ENCODE peak calls at places on chromosomes 11 and 22, in five cellular contexts. V, P, Q, N and F are unnamed samples. For H3F3A and H4K20me1, the result is how much of the 10 kb centered on the place peaks cover.

GRCh38 chr11:107457205-107457557 is 444 bp downstream of the CWF19L2 start:
- DNase-seq in V (peak), P (peak), Q (peak), N (peak), F (peak)

GRCh38 chr22:32177221-32177765 is 18.2 kb upstream of the C22orf42 start:
- DNase-seq in V (no peak), P (no peak), Q (peak), N (peak), F (no peak)

GRCh38 chr11:65183201-65183891 is 1.6 kb downstream of the CAPN1 start:
- DNase-seq in V (no peak), P (no peak), Q (no peak), N (peak), F (no peak)

GRCh38 chr11:72720806-72721205 is 31.4 kb downstream of the ARAP1 start:
- DNase-seq in V (peak), P (no peak), Q (no peak), N (no peak), F (no peak)

GRCh38 chr11:61334434-61335354 is 1.7 kb downstream of the TKFC start:
- DNase-seq in V (peak), P (no peak), Q (no peak), N (no peak), F (no peak)

GRCh38 chr11:68978931-68979591 is 1.7 kb downstream of the MRGPRD start:
- DNase-seq in V (no peak), P (peak), Q (no peak), N (no peak), F (no peak)

GRCh38 chr11:107799245-107799859 is 59.2 kb downstream of the SLC35F2 start:
- DNase-seq in V (peak), P (peak), Q (peak), N (peak), F (peak)

GRCh38 chr11:8025123-8025522 is 38.0 kb downstream of the EIF3F start:
- DNase-seq in V (peak), P (no peak), Q (no peak), N (no peak), F (no peak)

GRCh38 chr11:130168105-130168504 is 8.5 kb downstream of the ST14 start:
- DNase-seq in V (peak), P (no peak), Q (no peak), N (no peak), F (no peak)

GRCh38 chr11:84719935-84720577 is 907.1 kb downstream of the DLG2 start:
- DNase-seq in V (peak), P (peak), Q (peak), N (peak), F (no peak)

GRCh38 chr11:69439651-69440464 is 41.6 kb upstream of the LINC01488 start:
- DNase-seq in V (peak), P (no peak), Q (no peak), N (no peak), F (no peak)

GRCh38 chr11:35554491-35555237 is 29.2 kb upstream of the PAMR1 start:
- DNase-seq in V (peak), P (no peak), Q (no peak), N (peak), F (no peak)

GRCh38 chr11:131845255-131845654 is 474.8 kb downstream of the NTM start:
- DNase-seq in V (no peak), P (no peak), Q (no peak), N (peak), F (no peak)

GRCh38 chr11:86062719-86063118 is 6.2 kb downstream of the PICALM start:
- DNase-seq in V (peak), P (no peak), Q (no peak), N (peak), F (no peak)

GRCh38 chr11:92251980-92252379 is 27.4 kb downstream of the FAT3 start:
- DNase-seq in V (peak), P (no peak), Q (no peak), N (no peak), F (no peak)

GRCh38 chr22:28855355-28856094 is 27.8 kb upstream of the ZNRF3 start:
- DNase-seq in V (peak), P (peak), Q (peak), N (peak), F (peak)

DNA sequence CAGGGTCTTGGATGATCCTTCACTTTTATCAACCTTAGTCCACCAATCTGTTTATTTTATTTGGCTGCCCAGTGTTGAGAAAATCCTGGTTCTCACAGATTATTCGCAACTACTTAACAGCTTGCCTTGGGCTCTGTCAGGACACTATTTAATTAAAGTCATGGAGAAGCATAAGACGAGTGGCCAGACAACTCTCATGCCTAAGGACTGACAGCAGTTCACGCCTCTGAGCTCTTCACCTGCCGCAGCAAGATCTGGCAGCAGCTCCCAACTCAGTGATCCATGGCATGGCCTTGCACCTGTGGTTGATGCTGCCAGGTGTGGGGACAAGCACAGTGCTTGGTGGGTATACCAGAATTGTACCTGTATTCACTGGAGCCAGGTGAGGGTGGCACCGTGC is 37.8 kb downstream of the HIRA start:
- DNase-seq in V (no peak), P (no peak), Q (no peak), N (no peak), F (no peak)
- TF ChIP-seq EZH2phosphoT487 in V (no peak), P (no peak), Q (no peak), N (no peak), F (no peak)

DNA sequence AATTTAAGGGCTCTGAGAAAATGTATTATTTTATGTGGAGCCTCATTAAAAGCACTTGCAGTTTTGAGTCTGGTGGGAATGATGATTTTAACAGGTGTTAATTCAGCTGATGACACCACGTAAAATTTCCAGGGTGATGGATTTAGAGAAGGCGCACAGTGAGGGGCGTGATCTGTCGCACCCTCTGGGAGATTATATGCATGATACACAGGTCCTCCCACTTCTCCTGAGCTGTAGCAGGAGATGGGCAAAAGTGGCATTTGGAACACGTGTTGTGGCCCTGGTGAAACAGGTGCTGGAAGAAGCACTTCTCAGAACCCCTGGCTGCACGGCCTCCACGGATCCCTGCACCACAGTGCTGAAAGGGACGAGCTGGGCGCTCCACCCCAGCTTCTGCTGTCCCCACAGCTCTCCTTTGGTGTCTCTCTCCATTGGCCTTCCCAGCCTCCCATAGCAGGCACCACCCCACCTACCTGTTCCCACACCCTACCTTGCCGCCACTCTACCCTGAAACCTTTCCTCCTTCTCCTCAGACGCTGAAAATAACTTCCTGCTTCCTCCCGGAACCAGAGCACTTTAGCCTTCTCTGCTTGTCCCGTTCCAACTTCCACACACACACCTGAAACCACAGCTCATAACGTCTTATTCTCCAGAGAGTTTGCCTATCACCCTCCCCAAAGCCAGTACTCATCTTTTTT is 6.9 kb upstream of the SORL1 start:
- DNase-seq in V (no peak), P (no peak), Q (no peak), N (no peak), F (no peak)
- H3F3A ChIP-seq in V (under half), P (under half), Q (under half), N (under half), F (under half)

DNA sequence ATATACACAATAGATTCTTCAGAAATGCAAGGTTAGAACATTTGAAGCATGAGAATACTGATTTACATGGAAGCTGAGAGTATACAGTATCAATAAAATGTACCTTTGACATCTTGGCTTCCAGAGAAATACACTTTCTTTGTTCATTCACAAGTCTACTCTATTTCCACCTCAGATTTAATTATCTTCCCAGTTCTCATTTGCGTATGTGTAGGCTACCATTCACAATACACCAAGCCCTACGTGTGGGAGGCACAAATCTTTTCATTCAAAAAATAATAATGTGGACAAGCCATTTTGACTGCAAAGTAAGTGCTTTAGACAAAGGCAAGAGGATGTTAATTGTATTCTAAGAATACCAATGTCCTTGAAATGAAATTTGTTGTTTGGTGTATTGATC is 132.7 kb upstream of the MTMR2 start:
- DNase-seq in V (no peak), P (no peak), Q (no peak), N (no peak), F (no peak)
- H4K20me1 ChIP-seq in V (under half), P (under half), Q (under half), N (under half), F (under half)

GRCh38 chr11:113114452-113115027 is 153.3 kb downstream of the NCAM1 start:
- DNase-seq in V (peak), P (peak), Q (peak), N (peak), F (peak)
- TF ChIP-seq EZH2phosphoT487 in V (no peak), P (no peak), Q (no peak), N (no peak), F (no peak)

DNA sequence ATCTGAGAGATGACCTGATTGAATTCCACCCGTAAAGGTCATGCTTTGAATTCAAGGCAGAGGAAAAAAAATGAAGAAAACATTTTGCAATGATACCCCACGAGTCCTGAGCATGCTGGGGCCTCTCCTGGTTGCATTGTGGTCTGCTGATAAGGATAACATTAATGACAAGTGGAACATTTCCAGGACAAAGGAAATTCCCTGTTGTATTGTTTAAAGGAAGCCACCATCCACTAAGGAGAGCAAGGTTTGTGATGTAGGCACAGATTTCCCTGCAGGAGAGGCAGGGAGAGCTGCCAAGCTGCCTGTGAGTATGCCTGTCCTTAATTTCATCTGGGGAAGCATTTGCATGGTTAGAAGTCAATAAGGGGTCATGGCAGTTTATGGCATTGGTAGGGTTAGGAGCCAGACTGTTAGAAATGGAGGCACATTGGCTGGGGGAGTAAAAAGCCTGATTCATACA is 21.9 kb downstream of the FLI1 start:
- DNase-seq in V (peak), P (no peak), Q (peak), N (no peak), F (no peak)
- H3F3A ChIP-seq in V (under half), P (under half), Q (under half), N (under half), F (half or more)

GRCh38 chr22:49903322-49904039 is 14.8 kb downstream of the ALG12 start:
- DNase-seq in V (no peak), P (peak), Q (no peak), N (no peak), F (no peak)
- H4K20me1 ChIP-seq in V (under half), P (under half), Q (under half), N (under half), F (under half)

DNA sequence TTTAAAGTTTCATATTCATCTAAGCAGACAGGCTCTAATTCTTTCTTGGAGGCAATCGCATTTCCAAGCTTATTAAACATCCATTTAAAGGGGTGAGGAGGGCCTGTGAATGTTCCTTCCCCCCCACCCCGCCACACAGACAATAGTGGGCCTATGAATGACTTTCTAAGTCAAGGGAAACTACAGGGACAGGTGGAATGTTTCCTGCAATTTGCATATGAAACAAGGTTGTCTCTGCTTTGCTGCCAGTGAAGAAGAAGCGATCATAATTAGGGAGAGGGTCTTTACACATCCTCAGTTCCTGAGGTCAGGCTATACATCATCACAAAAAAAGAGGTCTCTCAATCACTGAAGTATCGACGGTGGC is 127.9 kb upstream of the OPCML start:
- DNase-seq in V (no peak), P (no peak), Q (no peak), N (peak), F (no peak)
- TF ChIP-seq EZH2phosphoT487 in V (no peak), P (no peak), Q (no peak), N (no peak), F (no peak)

GRCh38 chr11:62775646-62776045 is 4.5 kb downstream of the TAF6L start:
- DNase-seq in V (no peak), P (no peak), Q (no peak), N (no peak), F (no peak)

GRCh38 chr11:62774407-62774806 is 3.2 kb downstream of the TAF6L start:
- DNase-seq in V (no peak), P (no peak), Q (no peak), N (no peak), F (no peak)

GRCh38 chr11:62771144-62772021 is at the start of gene TAF6L:
- DNase-seq in V (peak), P (peak), Q (peak), N (peak), F (peak)

DNA sequence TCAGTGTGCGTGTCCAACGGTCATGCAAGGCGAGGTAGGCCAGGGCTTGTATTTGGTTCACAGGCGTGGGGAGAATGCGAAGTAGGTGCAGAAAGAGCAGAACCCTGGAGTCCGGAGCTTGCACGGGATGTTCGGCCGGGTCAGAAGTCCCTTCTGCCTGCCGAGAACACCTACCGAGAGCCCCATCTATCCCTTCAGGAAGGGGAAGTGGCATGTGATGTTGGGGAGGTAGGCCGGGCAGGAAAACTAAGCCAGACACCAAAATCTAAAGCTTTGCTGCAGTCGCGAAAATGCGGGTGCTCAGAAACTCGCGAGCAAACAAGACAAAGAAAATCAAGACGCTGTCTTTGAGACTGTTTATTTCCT is 435 bp upstream of the TAF6L start:
- DNase-seq in V (peak), P (peak), Q (no peak), N (peak), F (no peak)
- H3F3A ChIP-seq in V (under half), P (under half), Q (under half), N (under half), F (under half)

DNA sequence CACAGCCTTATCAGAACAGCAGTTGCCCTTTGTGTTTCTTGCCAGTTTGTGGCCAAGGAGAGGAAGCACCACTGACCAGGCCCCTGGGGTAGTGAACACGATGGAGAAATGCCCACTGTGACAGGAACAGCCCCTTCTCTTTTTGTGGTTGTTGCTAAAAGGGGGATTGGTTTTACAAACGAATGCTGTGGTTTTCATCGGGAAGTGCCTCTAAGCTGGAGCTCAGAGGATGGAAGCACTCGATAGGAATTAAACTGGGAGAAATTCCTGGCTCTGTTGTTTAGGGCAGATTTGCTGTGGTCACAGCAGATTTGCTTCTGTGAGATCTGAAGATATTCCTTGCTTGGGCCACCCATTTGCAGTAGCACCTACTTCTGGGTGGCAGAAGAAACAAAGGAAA is 88.8 kb downstream of the ABTB2 start:
- DNase-seq in V (no peak), P (no peak), Q (no peak), N (no peak), F (no peak)
- H4K20me1 ChIP-seq in V (under half), P (under half), Q (under half), N (under half), F (under half)